ENCODE peak calls at places on chromosomes 3 and 15, in five cellular contexts. L is NAMALWA, B is psoas muscle, J is ecto neural progenitor cell, H is GM12864. U is an unnamed sample.

GRCh38 chr3:55795296-55795695 is 308.2 kb upstream of the WNT5A start:
- DNase-seq in L (no peak), B (no peak), J (no peak), H (no peak), U (no peak)

GRCh38 chr3:141302364-141303141 is 65.8 kb upstream of the ZBTB38 start:
- DNase-seq in L (no peak), B (no peak), J (no peak), H (no peak), U (no peak)

GRCh38 chr3:193829781-193830180 is 236.8 kb downstream of the OPA1 start:
- DNase-seq in L (no peak), B (no peak), J (no peak), H (no peak), U (no peak)

GRCh38 chr15:71114887-71115566 is at the start of gene THSD4:
- DNase-seq in L (no peak), B (peak), J (peak), H (no peak), U (peak)

GRCh38 chr3:62577153-62577552 is 203.8 kb upstream of the FEZF2 start:
- DNase-seq in L (no peak), B (no peak), J (no peak), H (no peak), U (no peak)

GRCh38 chr3:152834354-152835310 is at the start of gene P2RY1:
- DNase-seq in L (no peak), B (peak), J (peak), H (peak), U (peak)

GRCh38 chr3:156725706-156726105 is 51.3 kb downstream of the TIPARP start:
- DNase-seq in L (no peak), B (no peak), J (no peak), H (no peak), U (no peak)

GRCh38 chr3:17424137-17424536 is 318.3 kb downstream of the TBC1D5 start:
- DNase-seq in L (no peak), B (no peak), J (no peak), H (no peak), U (no peak)

GRCh38 chr3:124951511-124952390 is 17.2 kb upstream of the MUC13 start:
- DNase-seq in L (no peak), B (no peak), J (no peak), H (no peak), U (no peak)

GRCh38 chr15:62964251-62964650 is 78.3 kb upstream of the TPM1 start:
- DNase-seq in L (no peak), B (no peak), J (no peak), H (no peak), U (no peak)

GRCh38 chr3:138118863-138119766 is 3.7 kb upstream of the DZIP1L start:
- DNase-seq in L (peak), B (peak), J (peak), H (peak), U (peak)

GRCh38 chr3:132047209-132047608 is 12.4 kb upstream of the CPNE4 start:
- DNase-seq in L (no peak), B (no peak), J (no peak), H (no peak), U (no peak)

GRCh38 chr3:108221911-108222812 is at the start of gene IFT57:
- DNase-seq in L (peak), B (peak), J (peak), H (peak), U (peak)

GRCh38 chr3:27990837-27991236 is 250.6 kb upstream of the CMC1 start:
- DNase-seq in L (no peak), B (no peak), J (no peak), H (no peak), U (no peak)

GRCh38 chr3:34108976-34109375 is 310.5 kb downstream of the PDCD6IP start:
- DNase-seq in L (no peak), B (no peak), J (no peak), H (no peak), U (no peak)

GRCh38 chr15:45169608-45170480 is 17.9 kb downstream of the SHF start:
- DNase-seq in L (peak), B (no peak), J (no peak), H (no peak), U (no peak)

U was measured in NCI-H226.